ENCODE peak calls at places on chromosomes 5 and 9, in four cellular contexts. P is CD8-positive, alpha-beta T cell; O is iris pigment epithelial cell; H is GM12865. C is an unnamed sample.

GRCh38 chr5:21087766-21088165 is 1099.8 kb upstream of the CDH18 start:
- DNase-seq in P (no peak), O (no peak), H (no peak), C (no peak)

GRCh38 chr5:50320131-50320749 is 120.8 kb downstream of the EMB start:
- DNase-seq in P (no peak), O (no peak), H (no peak), C (no peak)

GRCh38 chr5:158511454-158511853 is 588.3 kb downstream of the EBF1 start:
- DNase-seq in P (no peak), O (no peak), H (peak), C (no peak)

GRCh38 chr5:134131165-134131564 is 16.7 kb downstream of the TCF7 start:
- DNase-seq in P (peak), O (no peak), H (no peak), C (no peak)

GRCh38 chr9:78563269-78563668 is 266.3 kb downstream of the PSAT1 start:
- DNase-seq in P (no peak), O (no peak), H (no peak), C (no peak)

GRCh38 chr5:60161340-60161934 is 267.9 kb upstream of the PDE4D start:
- DNase-seq in P (no peak), O (peak), H (peak), C (peak)

GRCh38 chr5:150616506-150616905 is 24.0 kb upstream of the SYNPO start:
- DNase-seq in P (no peak), O (no peak), H (no peak), C (no peak)

GRCh38 chr5:89147026-89147425 is 264.0 kb upstream of the MEF2C start:
- DNase-seq in P (no peak), O (peak), H (no peak), C (peak)

GRCh38 chr9:121050128-121050988 is at the start of gene C5:
- DNase-seq in P (no peak), O (no peak), H (no peak), C (no peak)

C was measured in astrocyte.